ENCODE peak calls at places on chromosomes 6 and 20, in eight cellular contexts. P is fibroblast of the aortic adventitia, M is pons, U is NCI-H1092, G is nucleus accumbens, K is fibroblast of lung, R is neural crest cell, S is H54. B is an unnamed sample.
A peak's percentile ranks its signal among the peaks of the same experiment; 100 is the strongest.

GRCh38 chr20:17315491-17316231 is 88.8 kb downstream of the PCSK2 start:
- DNase-seq in P (no peak), M (no peak), U (no peak), G (no peak), K (no peak), R (no peak), S (no peak), B (no peak)

GRCh38 chr6:116507324-116507723 is 4.1 kb upstream of the CALHM5 start:
- DNase-seq in P (peak; percentile 77), M (no peak), U (no peak), G (no peak), K (peak; percentile 54), R (no peak), S (no peak), B (no peak)

GRCh38 chr6:150006961-150007464 is 18.3 kb downstream of the RAET1L start:
- DNase-seq in P (peak; percentile 26), M (no peak), U (no peak), G (no peak), K (peak; percentile 23), R (no peak), S (no peak), B (no peak)

GRCh38 chr6:133033263-133033662 is 207.9 kb upstream of the EYA4 start:
- DNase-seq in P (no peak), M (no peak), U (no peak), G (no peak), K (no peak), R (no peak), S (no peak), B (no peak)

GRCh38 chr6:167469655-167470054 is 144.8 kb downstream of the TTLL2 start:
- DNase-seq in P (no peak), M (no peak), U (peak; percentile 81), G (no peak), K (no peak), R (no peak), S (no peak), B (no peak)

GRCh38 chr20:40535816-40536215 is 153.2 kb downstream of the MAFB start:
- DNase-seq in P (no peak), M (no peak), U (no peak), G (no peak), K (no peak), R (no peak), S (no peak), B (no peak)

GRCh38 chr20:48760403-48760889 is 67.4 kb downstream of the PREX1 start:
- DNase-seq in P (peak; percentile 39), M (peak; percentile 70), U (no peak), G (no peak), K (no peak), R (no peak), S (peak; percentile 81), B (no peak)

GRCh38 chr6:45419574-45420082 is 41.9 kb upstream of the SUPT3H start:
- DNase-seq in P (no peak), M (peak; percentile 43), U (no peak), G (no peak), K (peak; percentile 73), R (peak; percentile 27), S (no peak), B (no peak)

GRCh38 chr6:3451498-3451897 is 5.4 kb downstream of the SLC22A23 start:
- DNase-seq in P (no peak), M (no peak), U (no peak), G (no peak), K (no peak), R (no peak), S (no peak), B (no peak)

GRCh38 chr6:122809671-122810070 is 20.6 kb downstream of the SMPDL3A start:
- DNase-seq in P (no peak), M (no peak), U (no peak), G (no peak), K (no peak), R (no peak), S (no peak), B (no peak)

GRCh38 chr6:14216931-14217684 is 99.5 kb downstream of the CD83 start:
- DNase-seq in P (no peak), M (no peak), U (no peak), G (no peak), K (peak; percentile 79), R (no peak), S (no peak), B (no peak)

GRCh38 chr6:107823047-107823557 is 1.0 kb downstream of the SCML4 start:
- DNase-seq in P (no peak), M (no peak), U (no peak), G (no peak), K (no peak), R (no peak), S (no peak), B (no peak)

GRCh38 chr20:12056836-12057235 is 139.1 kb downstream of the BTBD3 start:
- DNase-seq in P (peak; percentile 20), M (no peak), U (no peak), G (no peak), K (no peak), R (no peak), S (no peak), B (no peak)

GRCh38 chr6:36487698-36488097 is 44.9 kb downstream of the KCTD20 start:
- DNase-seq in P (peak; percentile 33), M (no peak), U (no peak), G (no peak), K (no peak), R (no peak), S (no peak), B (no peak)

B was measured in brain pericyte.